ENCODE peak calls at places on chromosomes 4 and X, in eight cellular contexts. T is mesendoderm, X is HCT116, W is suprapubic skin, A is IMR-90, M is hepatocyte, U is testis, N is adipocyte. S is an unnamed sample.

GRCh38 chrX:21412883-21413282 is 38.7 kb downstream of the CNKSR2 start:
- DNase-seq in W (no peak), U (no peak), N (no peak), T (no peak), X (no peak), M (no peak), A (peak; percentile 56), S (no peak)

GRCh38 chrX:13360146-13360545 is 40.3 kb upstream of the ATXN3L start:
- DNase-seq in W (no peak), T (no peak), N (no peak), X (no peak), U (no peak), A (no peak), M (no peak), S (no peak)

GRCh38 chr4:186650401-186651180 is 73.1 kb downstream of the FAT1 start:
- DNase-seq in M (no peak), A (no peak), T (no peak), N (no peak), W (no peak), X (no peak), U (no peak), S (no peak)

GRCh38 chr4:148216866-148217814 is 225.1 kb downstream of the NR3C2 start:
- DNase-seq in W (no peak), N (peak; percentile 3), M (no peak), A (no peak), U (no peak), X (no peak), T (no peak), S (peak; percentile 37)

GRCh38 chrX:50941638-50942037 is 31.1 kb downstream of the BMP15 start:
- DNase-seq in W (no peak), A (no peak), T (peak; percentile 19), U (no peak), M (peak; percentile 5), X (no peak), N (no peak), S (peak; percentile 12)

GRCh38 chr4:80049402-80049801 is 23.6 kb downstream of the ANTXR2 start:
- DNase-seq in T (no peak), A (no peak), N (no peak), U (no peak), M (no peak), W (no peak), X (no peak), S (no peak)

GRCh38 chr4:8648296-8648695 is 55.7 kb downstream of the CPZ start:
- DNase-seq in T (no peak), U (no peak), W (peak; percentile 20), A (no peak), M (no peak), X (no peak), N (no peak), S (no peak)

GRCh38 chrX:47687249-47687648 is 28.3 kb upstream of the UXT start:
- DNase-seq in T (no peak), A (no peak), M (no peak), W (no peak), X (no peak), U (no peak), N (no peak), S (no peak)

GRCh38 chr4:7194251-7195137 is 2.2 kb downstream of the SORCS2 start:
- DNase-seq in U (peak; percentile 52), A (no peak), N (peak; percentile 51), X (no peak), T (peak; percentile 29), M (peak; percentile 43), W (peak; percentile 59), S (no peak)

GRCh38 chrX:153626025-153626633 is 20.9 kb upstream of the DUSP9 start:
- DNase-seq in M (no peak), N (no peak), W (no peak), A (no peak), U (no peak), T (no peak), X (no peak), S (no peak)

GRCh38 chrX:48468693-48469691 is 1.1 kb downstream of the SLC38A5 start:
- DNase-seq in U (no peak), A (no peak), X (no peak), N (no peak), M (no peak), T (peak; percentile 41), W (no peak), S (no peak)

GRCh38 chrX:144006811-144007210 is 122.9 kb downstream of the UBE2NL start:
- DNase-seq in M (peak; percentile 8), U (no peak), X (no peak), T (no peak), N (no peak), A (no peak), W (no peak), S (no peak)

GRCh38 chr4:160020804-160021203 is 917.9 kb downstream of the RAPGEF2 start:
- DNase-seq in N (no peak), W (no peak), X (no peak), U (no peak), M (no peak), A (no peak), T (no peak), S (no peak)

GRCh38 chr4:155705664-155706063 is 39.0 kb downstream of the GUCY1A1 start:
- DNase-seq in U (no peak), N (peak; percentile 15), T (peak; percentile 91), M (peak; percentile 41), X (no peak), A (peak; percentile 64), W (no peak), S (no peak)

GRCh38 chr4:173018446-173018845 is 150.2 kb upstream of the GALNT7 start:
- DNase-seq in N (no peak), X (no peak), T (no peak), A (no peak), W (no peak), M (no peak), U (no peak), S (no peak)

GRCh38 chrX:49627030-49627777 is 28.4 kb downstream of the GAGE1 start:
- DNase-seq in N (no peak), M (no peak), A (no peak), U (peak; percentile 29), X (peak; percentile 51), T (peak; percentile 46), W (no peak), S (peak; percentile 32)

GRCh38 chr4:101331017-101331416 is 16.3 kb downstream of the PPP3CA start:
- DNase-seq in M (no peak), X (no peak), U (no peak), N (no peak), T (no peak), A (no peak), W (no peak), S (no peak)

GRCh38 chr4:101321481-101322042 is 25.8 kb downstream of the PPP3CA start:
- DNase-seq in A (no peak), N (peak; percentile 31), U (no peak), T (no peak), W (no peak), X (no peak), M (no peak), S (no peak)

GRCh38 chr4:101322743-101323142 is 24.6 kb downstream of the PPP3CA start:
- DNase-seq in U (no peak), W (no peak), A (no peak), N (no peak), T (no peak), M (no peak), X (no peak), S (no peak)

GRCh38 chr4:101328063-101328602 is 19.2 kb downstream of the PPP3CA start:
- DNase-seq in W (no peak), X (no peak), M (no peak), U (no peak), A (no peak), N (no peak), T (peak; percentile 30), S (no peak)

GRCh38 chr4:101326586-101326985 is 20.7 kb downstream of the PPP3CA start:
- DNase-seq in A (peak; percentile 17), W (no peak), X (no peak), U (no peak), T (no peak), N (no peak), M (no peak), S (no peak)
- H3K4me1 ChIP-seq in A (no peaks in the 10 kb centered on the region), W (peaks cover 27% of the 10 kb centered on the region), X (no peaks in the 10 kb centered on the region), U (peaks cover 5% of the 10 kb centered on the region), T (peaks cover 2% of the 10 kb centered on the region), N (no peaks in the 10 kb centered on the region), M (no peaks in the 10 kb centered on the region), S (no peaks in the 10 kb centered on the region)

GRCh38 chr4:39406763-39407583 is at the start of gene KLB:
- DNase-seq in N (no peak), M (peak; percentile 78), U (no peak), X (no peak), A (no peak), W (no peak), T (no peak), S (peak; percentile 61)
- H3K4me3 ChIP-seq in N (peak within 1 kb of the TSS; percentile 78), M (no peak within 1 kb of the TSS), U (no peak within 1 kb of the TSS), X (no peak within 1 kb of the TSS), A (no peak within 1 kb of the TSS), W (no peak within 1 kb of the TSS), T (no peak within 1 kb of the TSS), S (no peak within 1 kb of the TSS)

DNA sequence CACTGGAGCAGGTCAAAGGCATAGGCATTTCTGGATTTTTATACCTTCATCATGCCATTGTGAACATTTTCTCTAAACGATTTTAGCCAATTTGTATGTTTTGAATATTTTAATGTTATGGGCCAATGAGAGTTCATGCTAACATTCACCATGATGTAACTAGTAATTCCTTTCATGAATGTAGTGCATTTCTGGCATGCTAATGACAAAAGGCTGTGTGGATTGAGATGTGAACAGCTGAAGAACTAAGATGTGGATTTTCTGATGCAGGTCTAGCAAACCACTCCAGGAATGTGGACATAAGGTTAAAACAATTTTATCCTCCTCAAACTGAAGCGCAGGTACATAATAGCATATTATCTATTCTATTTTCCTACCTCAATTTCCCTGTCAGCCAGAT is 269.4 kb downstream of the NLGN4X start:
- DNase-seq in W (no peak), A (no peak), N (no peak), T (no peak), M (no peak), X (no peak), U (no peak), S (no peak)
- H3K4me1 ChIP-seq in W (no peaks in the 10 kb centered on the region), A (no peaks in the 10 kb centered on the region), N (no peaks in the 10 kb centered on the region), T (no peaks in the 10 kb centered on the region), M (no peaks in the 10 kb centered on the region), X (no peaks in the 10 kb centered on the region), U (no peaks in the 10 kb centered on the region), S (no peaks in the 10 kb centered on the region)

GRCh38 chrX:101925733-101926132 is 6.1 kb downstream of the ZMAT1 start:
- DNase-seq in U (no peak), X (no peak), T (no peak), A (no peak), M (no peak), N (no peak), W (no peak), S (no peak)

GRCh38 chrX:101931494-101932248 is at the start of gene ZMAT1:
- DNase-seq in W (peak; percentile 95), X (peak; percentile 77), U (peak; percentile 94), M (peak; percentile 92), A (peak; percentile 43), N (peak; percentile 92), T (peak; percentile 95), S (peak; percentile 92)

GRCh38 chrX:101932249-101932570 is 383 bp upstream of the ZMAT1 start:
- DNase-seq in U (no peak), T (no peak), W (no peak), A (no peak), M (no peak), X (no peak), N (no peak), S (no peak)

DNA sequence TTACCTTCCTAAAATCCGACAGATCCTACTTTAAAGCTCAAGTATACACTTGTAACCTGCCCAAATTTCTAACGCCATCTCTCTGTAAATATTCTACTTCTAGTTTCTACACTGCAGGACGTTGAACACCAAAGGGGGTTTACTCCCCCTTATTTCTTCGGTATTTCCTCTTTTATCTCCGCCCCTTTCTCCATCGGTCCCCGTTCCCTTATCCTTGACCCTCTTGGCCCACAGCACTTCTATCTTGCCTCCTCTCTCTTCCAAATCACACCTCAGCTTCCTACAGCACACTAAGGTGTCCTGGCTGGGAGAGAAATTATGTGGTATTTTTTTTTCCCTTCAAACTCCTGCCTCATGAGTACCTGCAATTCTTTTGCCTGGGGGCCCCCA is 728 bp downstream of the ZMAT1 start:
- DNase-seq in A (no peak), W (no peak), T (no peak), M (no peak), N (no peak), U (no peak), X (no peak), S (no peak)
- H3K4me3 ChIP-seq in A (no peak overlapping the region), W (peak overlapping the region; percentile 73), T (no peak overlapping the region), M (peak overlapping the region; percentile 58), N (peak overlapping the region; percentile 69), U (peak overlapping the region; percentile 76), X (peak overlapping the region; percentile 31), S (peak overlapping the region; percentile 68)

S was measured in body of pancreas.